ENCODE peak calls at places on chromosome 9, in four cellular contexts. A is CD8-positive, alpha-beta T cell; Q is nucleus accumbens; U is ACHN. V is an unnamed sample.

GRCh38 chr9:135340143-135340655 is 139.4 kb upstream of the PPP1R26 start:
- DNase-seq in A (no peak), Q (no peak), U (no peak), V (no peak)

GRCh38 chr9:6243746-6244145 is 28.1 kb downstream of the IL33 start:
- DNase-seq in A (no peak), Q (no peak), U (no peak), V (no peak)

GRCh38 chr9:109861918-109862317 is 81.9 kb downstream of the PALM2AKAP2 start:
- DNase-seq in A (no peak), Q (no peak), U (no peak), V (no peak)

GRCh38 chr9:5835808-5836207 is 2.9 kb upstream of the ERMP1 start:
- DNase-seq in A (no peak), Q (no peak), U (no peak), V (no peak)

GRCh38 chr9:136117291-136118060 is 1.2 kb downstream of the TMEM250 start:
- DNase-seq in A (no peak), Q (no peak), U (peak), V (no peak)

GRCh38 chr9:114718801-114719221 is 36.8 kb upstream of the TEX48 start:
- DNase-seq in A (peak), Q (no peak), U (peak), V (peak)

GRCh38 chr9:129327552-129328283 is 149.7 kb upstream of the IER5L start:
- DNase-seq in A (no peak), Q (no peak), U (no peak), V (no peak)

GRCh38 chr9:18594837-18595236 is 120.9 kb downstream of the ADAMTSL1 start:
- DNase-seq in A (no peak), Q (no peak), U (no peak), V (no peak)

GRCh38 chr9:8301296-8301695 is 501.7 kb upstream of the DMAC1 start:
- DNase-seq in A (no peak), Q (no peak), U (no peak), V (no peak)

V was measured in activated effector memory CD4-positive, alpha-beta T cell treated with Interleukin-2 at 50 U/mL for 16 hours.